ENCODE peak calls at places on chromosome 10, in ten cellular contexts. F is NCI-H345; M is T-helper 17 cell; G is activated naive CD8-positive, alpha-beta T cell treated with anti-CD3 and anti-CD28 coated beads for 36 hours; L is dorsolateral prefrontal cortex; J is activated effector memory CD4-positive, alpha-beta T cell treated with Interleukin-2 at 50 U/mL for 16 hours; N is lung; E is stimulated activated CD4-positive, alpha-beta T cell treated with anti-CD3 and anti-CD28 coated beads, Interleukin-1b, Interleukin-23, amount 100 ng/mL, for 4 hours; B is WERI-Rb-1; D is effector memory CD8-positive, alpha-beta T cell. A is an unnamed sample.

GRCh38 chr10:87852092-87852491 is 11.2 kb downstream of the KLLN start:
- DNase-seq in F (no peak), M (no peak), G (no peak), L (no peak), J (no peak), N (no peak), E (no peak), B (no peak), D (no peak), A (no peak)

GRCh38 chr10:121404611-121405010 is 193.6 kb downstream of the FGFR2 start:
- DNase-seq in F (no peak), M (no peak), G (no peak), L (no peak), J (no peak), N (no peak), E (no peak), B (no peak), D (no peak), A (no peak)

GRCh38 chr10:21493841-21494220 is 31.7 kb downstream of the SKIDA1 start:
- DNase-seq in F (no peak), M (no peak), G (no peak), L (no peak), J (no peak), N (no peak), E (no peak), B (no peak), D (no peak), A (no peak)

GRCh38 chr10:126663880-126664279 is 6.6 kb downstream of the C10orf90 start:
- DNase-seq in F (no peak), M (no peak), G (no peak), L (no peak), J (no peak), N (no peak), E (no peak), B (no peak), D (no peak), A (no peak)

GRCh38 chr10:124339951-124340760 is 78.6 kb downstream of the OAT start:
- DNase-seq in F (no peak), M (no peak), G (no peak), L (peak), J (no peak), N (no peak), E (no peak), B (no peak), D (no peak), A (no peak)

GRCh38 chr10:6145414-6145978 is 56.7 kb downstream of the RBM17 start:
- DNase-seq in F (no peak), M (no peak), G (peak), L (no peak), J (no peak), N (no peak), E (no peak), B (no peak), D (no peak), A (no peak)

GRCh38 chr10:94183666-94184264 is 179.0 kb downstream of the NOC3L start:
- DNase-seq in F (no peak), M (no peak), G (no peak), L (no peak), J (no peak), N (no peak), E (no peak), B (no peak), D (no peak), A (no peak)

GRCh38 chr10:62817120-62817762 is 1.1 kb upstream of the EGR2 start:
- DNase-seq in F (no peak), M (peak), G (peak), L (no peak), J (peak), N (peak), E (peak), B (peak), D (peak), A (no peak)

GRCh38 chr10:26952094-26952493 is 91.3 kb upstream of the ABI1 start:
- DNase-seq in F (no peak), M (no peak), G (no peak), L (no peak), J (no peak), N (no peak), E (no peak), B (no peak), D (no peak), A (no peak)

GRCh38 chr10:24853661-24854060 is 98.7 kb downstream of the PRTFDC1 start:
- DNase-seq in F (no peak), M (no peak), G (no peak), L (no peak), J (no peak), N (no peak), E (no peak), B (no peak), D (no peak), A (no peak)

GRCh38 chr10:20573924-20574323 is 323.2 kb downstream of the NEBL start:
- DNase-seq in F (no peak), M (no peak), G (no peak), L (no peak), J (no peak), N (no peak), E (no peak), B (no peak), D (no peak), A (no peak)

GRCh38 chr10:86756511-86757109 is at the start of gene BMPR1A:
- DNase-seq in F (no peak), M (peak), G (no peak), L (no peak), J (no peak), N (peak), E (no peak), B (peak), D (no peak), A (no peak)

GRCh38 chr10:12489806-12490205 is 140.5 kb downstream of the CAMK1D start:
- DNase-seq in F (no peak), M (no peak), G (no peak), L (no peak), J (no peak), N (no peak), E (no peak), B (no peak), D (no peak), A (no peak)

GRCh38 chr10:75034131-75034512 is 77.3 kb upstream of the SAMD8 start:
- DNase-seq in F (no peak), M (no peak), G (peak), L (no peak), J (no peak), N (no peak), E (peak), B (no peak), D (no peak), A (no peak)

GRCh38 chr10:8133146-8133545 is 78.7 kb downstream of the GATA3 start:
- DNase-seq in F (no peak), M (no peak), G (peak), L (no peak), J (no peak), N (no peak), E (no peak), B (no peak), D (no peak), A (no peak)

GRCh38 chr10:22319559-22320558 is 1.0 kb upstream of the BMI1 start:
- DNase-seq in F (no peak), M (no peak), G (no peak), L (no peak), J (no peak), N (no peak), E (no peak), B (no peak), D (no peak), A (no peak)

GRCh38 chr10:75662715-75663114 is 231.3 kb downstream of the LRMDA start:
- DNase-seq in F (no peak), M (no peak), G (no peak), L (no peak), J (no peak), N (no peak), E (no peak), B (no peak), D (no peak), A (no peak)

GRCh38 chr10:4450981-4451501 is 375.0 kb upstream of the AKR1E2 start:
- DNase-seq in F (no peak), M (no peak), G (no peak), L (no peak), J (no peak), N (no peak), E (no peak), B (no peak), D (no peak), A (no peak)

GRCh38 chr10:48215148-48215982 is 59.1 kb downstream of the FRMPD2 start:
- DNase-seq in F (peak), M (no peak), G (peak), L (no peak), J (no peak), N (peak), E (no peak), B (peak), D (peak), A (no peak)

GRCh38 chr10:87547734-87548311 is 43.1 kb downstream of the MINPP1 start:
- DNase-seq in F (no peak), M (no peak), G (no peak), L (no peak), J (no peak), N (no peak), E (no peak), B (no peak), D (no peak), A (no peak)

GRCh38 chr10:94088926-94089381 is 95.2 kb downstream of the PLCE1 start:
- DNase-seq in F (peak), M (no peak), G (no peak), L (no peak), J (no peak), N (no peak), E (no peak), B (peak), D (no peak), A (no peak)

GRCh38 chr10:53064609-53065008 is 292.0 kb upstream of the MBL2 start:
- DNase-seq in F (no peak), M (no peak), G (no peak), L (no peak), J (no peak), N (no peak), E (no peak), B (no peak), D (no peak), A (no peak)

GRCh38 chr10:98224509-98224908 is 43.5 kb downstream of the LOXL4 start:
- DNase-seq in F (no peak), M (no peak), G (no peak), L (no peak), J (no peak), N (no peak), E (no peak), B (no peak), D (no peak), A (no peak)

GRCh38 chr10:79443338-79444242 is 1.8 kb downstream of the ZCCHC24 start:
- DNase-seq in F (no peak), M (no peak), G (no peak), L (peak), J (no peak), N (no peak), E (no peak), B (no peak), D (no peak), A (no peak)

GRCh38 chr10:132607961-132608495 is 70.4 kb downstream of the INPP5A start:
- DNase-seq in F (no peak), M (no peak), G (no peak), L (no peak), J (no peak), N (no peak), E (no peak), B (no peak), D (no peak), A (no peak)

A was measured in NCI-H524 treated with DMSO at 0.1 percent for 48 hours.